ENCODE peak calls at places on chromosomes 7 and 10, in six cellular contexts. O, Q, U, F, V and Z are unnamed samples.

GRCh38 chr7:4774804-4775280 is 581 bp upstream of the AP5Z1 start:
- DNase-seq in V (peak; percentile 48), U (no peak), O (peak; percentile 36), Q (no peak), F (peak; percentile 39), Z (peak; percentile 69)

GRCh38 chr10:78977761-78978305 is 90.9 kb upstream of the ZMIZ1 start:
- DNase-seq in Q (no peak), F (no peak), U (peak; percentile 62), V (peak; percentile 89), O (no peak), Z (peak; percentile 15)

GRCh38 chr10:119306514-119306951 is 99.2 kb downstream of the GRK5 start:
- DNase-seq in V (no peak), O (no peak), U (peak; percentile 51), Q (no peak), F (peak; percentile 50), Z (peak; percentile 57)

GRCh38 chr7:93165447-93165846 is 17.3 kb upstream of the SAMD9L start:
- DNase-seq in F (no peak), Q (no peak), U (no peak), V (no peak), O (no peak), Z (no peak)

GRCh38 chr7:115476666-115477065 is 553.9 kb downstream of the TFEC start:
- DNase-seq in Q (peak; percentile 21), F (no peak), U (no peak), O (no peak), V (no peak), Z (no peak)

GRCh38 chr7:106111671-106112117 is 418 bp downstream of the SYPL1 start:
- DNase-seq in O (no peak), U (peak; percentile 78), Q (peak; percentile 29), V (peak; percentile 10), F (no peak), Z (peak; percentile 73)

GRCh38 chr7:36487756-36488336 is 98.2 kb downstream of the ANLN start:
- DNase-seq in U (peak; percentile 71), O (peak; percentile 88), F (peak; percentile 37), V (peak; percentile 39), Q (peak; percentile 66), Z (peak; percentile 17)

GRCh38 chr7:158301221-158301620 is 286.4 kb downstream of the PTPRN2 start:
- DNase-seq in Q (no peak), U (no peak), V (no peak), O (no peak), F (no peak), Z (no peak)

GRCh38 chr10:81479316-81479715 is 395.7 kb upstream of the NRG3 start:
- DNase-seq in Q (peak; percentile 45), U (peak; percentile 2), F (no peak), V (no peak), O (no peak), Z (no peak)

GRCh38 chr10:653991-654646 is 35.3 kb downstream of the DIP2C start:
- DNase-seq in V (no peak), Q (no peak), F (no peak), O (no peak), U (no peak), Z (no peak)

GRCh38 chr7:139711991-139712753 is 65.6 kb downstream of the HIPK2 start:
- DNase-seq in O (no peak), Q (peak; percentile 47), V (no peak), F (no peak), U (no peak), Z (no peak)

GRCh38 chr7:150781016-150781415 is 19.1 kb downstream of the TMEM176B start:
- DNase-seq in U (no peak), Q (no peak), F (no peak), V (no peak), O (no peak), Z (peak; percentile 48)

GRCh38 chr7:6398943-6399342 is 48.8 kb downstream of the DAGLB start:
- DNase-seq in O (no peak), F (no peak), Q (peak; percentile 46), V (no peak), U (no peak), Z (no peak)

GRCh38 chr10:29734980-29735627 is 100.3 kb upstream of the SVIL start:
- DNase-seq in U (peak; percentile 36), F (no peak), V (no peak), Q (peak; percentile 68), O (no peak), Z (no peak)

GRCh38 chr7:101550641-101551531 is 78.2 kb downstream of the MYL10 start:
- DNase-seq in U (no peak), F (peak; percentile 41), V (no peak), Q (peak; percentile 12), O (no peak), Z (no peak)

GRCh38 chr7:135856356-135857144 is 107.9 kb upstream of the FAM180A start:
- DNase-seq in O (no peak), Q (no peak), F (no peak), U (no peak), V (no peak), Z (no peak)

GRCh38 chr7:67907792-67908191 is 911.2 kb downstream of the TYW1 start:
- DNase-seq in U (no peak), F (no peak), Q (no peak), V (no peak), O (no peak), Z (no peak)

GRCh38 chr10:44312401-44312800 is 72.5 kb downstream of the CXCL12 start:
- DNase-seq in F (no peak), V (no peak), O (no peak), U (no peak), Q (no peak), Z (no peak)

GRCh38 chr7:36071605-36072004 is 81.4 kb upstream of the EEPD1 start:
- DNase-seq in Q (no peak), O (no peak), F (no peak), U (no peak), V (peak; percentile 20), Z (no peak)

GRCh38 chr10:14571866-14572507 is 202.7 kb downstream of the FAM107B start:
- DNase-seq in O (no peak), V (peak; percentile 96), U (peak; percentile 96), Q (no peak), F (no peak), Z (no peak)

GRCh38 chr7:12389089-12389700 is 14.5 kb downstream of the VWDE start:
- DNase-seq in F (peak; percentile 79), U (peak; percentile 69), V (peak; percentile 59), Q (peak; percentile 94), O (peak; percentile 54), Z (peak; percentile 45)

GRCh38 chr7:121062684-121063279 is 74.3 kb downstream of the CPED1 start:
- DNase-seq in U (no peak), F (peak; percentile 7), V (peak; percentile 35), Q (no peak), O (no peak), Z (no peak)

GRCh38 chr7:113891828-113892227 is 27.0 kb downstream of the PPP1R3A start:
- DNase-seq in Q (no peak), U (no peak), V (no peak), O (no peak), F (no peak), Z (no peak)

GRCh38 chr10:48821111-48821510 is 118.5 kb downstream of the LRRC18 start:
- DNase-seq in O (no peak), Q (no peak), F (peak; percentile 9), U (no peak), V (no peak), Z (no peak)

GRCh38 chr7:30800785-30801252 is 29.6 kb downstream of the MINDY4 start:
- DNase-seq in O (peak; percentile 46), U (peak; percentile 58), Q (peak; percentile 85), F (peak; percentile 68), V (peak; percentile 34), Z (peak; percentile 37)

GRCh38 chr7:16645593-16646426 is at the start of the genes ANKMY2 and BZW2:
- DNase-seq in O (peak; percentile 79), F (peak; percentile 96), Q (peak; percentile 96), V (peak; percentile 91), U (peak; percentile 96), Z (peak; percentile 96)
- TF ChIP-seq REST in O (no peak), F (no peak), Q (peak; percentile 32), V (peak; percentile 82), U (no peak), Z (peak; percentile 82)

GRCh38 chr10:73862011-73862410 is 12.3 kb downstream of the CAMK2G start:
- DNase-seq in F (no peak), O (no peak), Q (no peak), V (no peak), U (no peak), Z (peak; percentile 84)
- H3K27ac ChIP-seq in F (no peak overlapping the region), O (no peak overlapping the region), Q (peak overlapping the region; percentile 45), V (no peak overlapping the region), U (no peak overlapping the region), Z (peak overlapping the region; percentile 86)

GRCh38 chr10:116866987-116867595 is 17.8 kb downstream of the ENO4 start:
- DNase-seq in F (no peak), V (no peak), Q (no peak), U (no peak), O (no peak), Z (no peak)

GRCh38 chr10:116866066-116866465 is 16.8 kb downstream of the ENO4 start:
- DNase-seq in O (no peak), V (no peak), U (no peak), Q (no peak), F (no peak), Z (no peak)

GRCh38 chr10:116864436-116864835 is 15.1 kb downstream of the ENO4 start:
- DNase-seq in O (no peak), U (no peak), F (no peak), V (no peak), Q (no peak), Z (no peak)

GRCh38 chr10:116870949-116871348 is 21.6 kb downstream of the ENO4 start:
- DNase-seq in Q (no peak), V (no peak), U (no peak), O (no peak), F (no peak), Z (no peak)

DNA sequence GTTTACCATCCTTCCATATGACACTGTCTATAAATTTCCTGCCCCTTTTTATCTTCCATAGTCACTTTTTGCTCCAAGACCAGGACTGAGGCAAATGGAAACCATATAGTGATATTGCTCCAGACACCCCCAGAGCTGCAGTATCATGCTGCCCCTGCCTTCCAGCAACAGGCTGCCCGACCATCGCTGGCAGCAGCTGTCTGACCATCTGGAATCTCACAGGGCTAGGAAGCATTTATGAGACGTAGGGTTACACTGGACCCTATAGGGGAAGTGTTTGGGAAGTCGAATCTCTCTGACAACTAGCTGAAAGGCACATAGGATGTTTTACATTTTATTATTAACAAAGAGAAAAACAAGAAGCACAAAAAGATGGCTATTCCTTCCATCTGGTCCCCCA is 19.4 kb downstream of the ENO4 start:
- DNase-seq in O (no peak), V (no peak), Q (no peak), U (no peak), F (no peak), Z (no peak)
- TF ChIP-seq REST in O (no peak), V (no peak), Q (no peak), U (no peak), F (no peak), Z (no peak)

DNA sequence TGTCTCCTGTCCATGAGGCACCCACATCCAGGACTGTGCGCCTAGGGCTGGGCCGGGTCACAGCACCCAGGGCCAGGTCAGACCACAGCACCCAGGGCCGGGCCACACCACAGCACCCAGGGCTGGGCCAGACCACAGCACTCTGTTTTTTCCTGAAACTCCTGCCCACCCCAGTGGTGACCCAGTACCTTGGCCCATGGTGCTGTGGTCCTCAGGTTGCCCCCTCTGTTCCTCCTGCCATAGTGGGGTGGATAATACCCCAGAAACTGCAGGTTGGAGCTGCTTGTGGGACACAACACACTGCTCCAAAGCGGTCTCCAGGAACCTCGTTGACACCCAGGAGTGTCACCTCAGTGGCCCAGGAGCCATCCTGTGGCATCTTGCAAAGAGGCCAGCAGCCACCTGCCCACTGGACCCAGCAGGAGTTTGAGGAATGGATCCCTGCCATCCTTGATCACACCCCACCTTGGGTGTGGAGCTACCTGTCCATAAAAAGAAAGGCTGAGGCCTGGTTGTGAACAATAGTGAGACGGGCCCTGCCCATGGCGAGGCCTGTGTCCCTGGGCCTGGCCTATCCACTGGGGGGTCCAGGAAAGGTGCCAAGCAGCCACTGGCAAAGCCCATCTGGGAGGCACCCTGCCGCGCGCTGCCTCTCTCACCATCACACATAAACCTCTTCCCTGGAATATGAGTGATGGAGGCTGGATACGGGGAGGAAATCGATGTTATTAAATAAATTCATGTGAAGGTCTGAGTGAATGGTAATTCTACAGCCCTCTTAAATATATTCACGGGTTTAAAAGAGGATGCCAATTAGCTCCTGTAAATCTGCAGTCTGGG is 89.0 kb downstream of the NKX6-2 start:
- DNase-seq in Q (no peak), O (no peak), U (no peak), V (no peak), F (no peak), Z (no peak)
- H3K27ac ChIP-seq in Q (no peak overlapping the region), O (no peak overlapping the region), U (no peak overlapping the region), V (no peak overlapping the region), F (no peak overlapping the region), Z (no peak overlapping the region)